ENCODE peak calls at places on chromosomes 1 and 21, in nine cellular contexts. S is testis, K is pancreas, M is psoas muscle, F is neuronal stem cell, G is NT2/D1, H is fibroblast of lung, J is bronchial epithelial cell, Z is uterus. Q is an unnamed sample. For H3K36me3, the result is how much of the 10 kb centered on the place peaks cover.

GRCh38 chr1:85397490-85398044 is 67.4 kb downstream of the DDAH1 start:
- DNase-seq in S (no peak), K (no peak), M (no peak), F (no peak), G (no peak), H (no peak), J (no peak), Z (no peak), Q (no peak)

GRCh38 chr1:177926201-177926600 is 43.7 kb downstream of the SEC16B start:
- DNase-seq in S (no peak), K (no peak), M (no peak), F (no peak), G (no peak), H (peak), J (peak), Z (no peak), Q (no peak)

GRCh38 chr1:17924578-17924977 is 169.4 kb downstream of the ACTL8 start:
- DNase-seq in S (no peak), K (no peak), M (no peak), F (no peak), G (no peak), H (no peak), J (no peak), Z (no peak), Q (no peak)

GRCh38 chr21:39125752-39126485 is 57.3 kb downstream of the PSMG1 start:
- DNase-seq in S (peak), K (no peak), M (peak), F (peak), G (peak), H (peak), J (peak), Z (peak), Q (peak)

GRCh38 chr1:226938903-226939438 is 1.1 kb upstream of the COQ8A start:
- DNase-seq in S (no peak), K (no peak), M (no peak), F (no peak), G (no peak), H (peak), J (peak), Z (no peak), Q (no peak)

GRCh38 chr1:10928654-10929053 is 83.8 kb upstream of the TARDBP start:
- DNase-seq in S (no peak), K (no peak), M (no peak), F (no peak), G (no peak), H (no peak), J (no peak), Z (no peak), Q (no peak)

GRCh38 chr1:231274119-231274825 is 33.3 kb downstream of the GNPAT start:
- DNase-seq in S (no peak), K (no peak), M (no peak), F (no peak), G (no peak), H (peak), J (no peak), Z (no peak), Q (no peak)

GRCh38 chr1:245338485-245338877 is 183.7 kb downstream of the KIF26B start:
- DNase-seq in S (no peak), K (no peak), M (no peak), F (no peak), G (no peak), H (no peak), J (no peak), Z (no peak), Q (no peak)

GRCh38 chr1:208270679-208271111 is 26.5 kb upstream of the PLXNA2 start:
- DNase-seq in S (no peak), K (no peak), M (no peak), F (no peak), G (peak), H (peak), J (no peak), Z (no peak), Q (no peak)

DNA sequence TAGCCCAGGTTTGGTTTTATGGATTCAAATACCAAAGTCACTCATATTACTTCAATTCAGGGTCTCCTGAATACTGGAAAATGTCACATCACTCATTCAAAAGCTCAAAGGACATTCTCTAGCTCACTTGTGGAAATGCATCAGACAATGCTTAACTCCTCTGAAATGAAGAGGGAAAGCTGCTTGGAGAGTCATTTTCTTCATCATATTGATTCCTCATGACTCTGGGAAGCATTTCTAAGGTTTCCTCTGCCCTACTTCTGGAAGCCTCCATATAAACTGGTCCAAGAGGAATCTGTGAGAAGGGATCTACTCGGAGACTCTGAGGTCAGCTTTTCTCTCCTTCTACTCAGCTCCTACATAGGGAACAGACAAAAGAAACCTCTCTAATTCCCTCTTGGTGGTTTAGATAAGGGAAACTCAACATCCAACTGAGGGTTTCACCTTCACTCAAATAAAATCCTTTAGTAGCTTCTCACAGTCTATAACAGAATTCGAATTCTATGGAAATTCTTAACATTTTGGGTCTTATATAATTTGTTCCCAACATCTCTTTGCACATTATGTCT is 36.4 kb upstream of the RBBP5 start:
- DNase-seq in S (no peak), K (no peak), M (no peak), F (no peak), G (no peak), H (no peak), J (no peak), Z (no peak), Q (no peak)
- H3K36me3 ChIP-seq in S (under half), K (under half), M (half or more), F (half or more), G (half or more), H (under half), J (under half), Z (under half), Q (half or more)

GRCh38 chr1:24292100-24292499 is 27.1 kb upstream of the GRHL3 start:
- DNase-seq in S (no peak), K (no peak), M (no peak), F (no peak), G (no peak), H (no peak), J (no peak), Z (no peak), Q (no peak)
- H3K36me3 ChIP-seq in S (under half), K (under half), M (under half), F (under half), G (under half), H (under half), J (under half), Z (under half), Q (under half)

GRCh38 chr1:50968884-50969610 is 998 bp upstream of the CDKN2C start:
- DNase-seq in S (peak), K (peak), M (peak), F (no peak), G (no peak), H (peak), J (peak), Z (peak), Q (no peak)
- H3K36me3 ChIP-seq in S (under half), K (under half), M (under half), F (under half), G (under half), H (under half), J (under half), Z (under half), Q (under half)

GRCh38 chr1:235736263-235736662 is 86.7 kb upstream of the GNG4 start:
- DNase-seq in S (no peak), K (no peak), M (no peak), F (no peak), G (no peak), H (no peak), J (no peak), Z (no peak), Q (no peak)

GRCh38 chr1:235737751-235738150 is 88.2 kb upstream of the GNG4 start:
- DNase-seq in S (no peak), K (no peak), M (no peak), F (no peak), G (no peak), H (no peak), J (no peak), Z (no peak), Q (no peak)

GRCh38 chr1:235730007-235730406 is 80.4 kb upstream of the GNG4 start:
- DNase-seq in S (no peak), K (no peak), M (no peak), F (no peak), G (no peak), H (no peak), J (no peak), Z (no peak), Q (no peak)

GRCh38 chr1:235735630-235736029 is 86.0 kb upstream of the GNG4 start:
- DNase-seq in S (no peak), K (no peak), M (no peak), F (no peak), G (no peak), H (no peak), J (peak), Z (no peak), Q (no peak)

GRCh38 chr1:235734335-235734734 is 84.8 kb upstream of the GNG4 start:
- DNase-seq in S (no peak), K (no peak), M (no peak), F (no peak), G (no peak), H (no peak), J (no peak), Z (no peak), Q (no peak)
- H3K36me3 ChIP-seq in S (under half), K (under half), M (under half), F (under half), G (under half), H (under half), J (under half), Z (under half), Q (under half)